ENCODE peak calls at places on chromosomes 16 and 17, in four cellular contexts. One of them, this sample, is unnamed.

GRCh38 chr17:47801906-47802305 is 19.7 kb downstream of the OSBPL7 start:
- DNase-seq in tibial nerve: no peak
- DNase-seq in fibroblast of the aortic adventitia: no peak
- DNase-seq in AG04449: no peak
- DNase-seq in this sample: no peak

GRCh38 chr16:78210305-78210704 is 110.9 kb downstream of the WWOX start:
- DNase-seq in AG04449: no peak
- DNase-seq in fibroblast of the aortic adventitia: peak
- DNase-seq in tibial nerve: no peak
- DNase-seq in this sample: no peak

GRCh38 chr17:58020401-58020800 is 13.4 kb upstream of the SRSF1 start:
- DNase-seq in AG04449: no peak
- DNase-seq in tibial nerve: no peak
- DNase-seq in fibroblast of the aortic adventitia: no peak
- DNase-seq in this sample: no peak

GRCh38 chr17:20281860-20282259 is 185.5 kb downstream of the LGALS9B start:
- DNase-seq in AG04449: no peak
- DNase-seq in fibroblast of the aortic adventitia: no peak
- DNase-seq in tibial nerve: peak
- DNase-seq in this sample: no peak

GRCh38 chr16:9061358-9061813 is 30.1 kb upstream of the HAPSTR1 start:
- DNase-seq in tibial nerve: no peak
- DNase-seq in fibroblast of the aortic adventitia: peak
- DNase-seq in AG04449: no peak
- DNase-seq in this sample: no peak

GRCh38 chr17:4676777-4677176 is 27.2 kb downstream of the PELP1 start:
- DNase-seq in fibroblast of the aortic adventitia: no peak
- DNase-seq in AG04449: no peak
- DNase-seq in tibial nerve: no peak
- DNase-seq in this sample: no peak

GRCh38 chr17:4953461-4953961 is 2.6 kb downstream of the ENO3 start:
- DNase-seq in AG04449: no peak
- DNase-seq in fibroblast of the aortic adventitia: peak
- DNase-seq in tibial nerve: no peak
- DNase-seq in this sample: no peak

GRCh38 chr17:1060991-1061390 is 64.1 kb downstream of the TIMM22 start:
- DNase-seq in fibroblast of the aortic adventitia: peak
- DNase-seq in tibial nerve: no peak
- DNase-seq in AG04449: peak
- DNase-seq in this sample: no peak

GRCh38 chr16:21554795-21555585 is 44.4 kb upstream of the METTL9 start:
- DNase-seq in tibial nerve: peak
- DNase-seq in AG04449: no peak
- DNase-seq in fibroblast of the aortic adventitia: peak
- DNase-seq in this sample: peak

GRCh38 chr16:11681526-11681925 is 13.3 kb downstream of the SNN start:
- DNase-seq in fibroblast of the aortic adventitia: no peak
- DNase-seq in AG04449: no peak
- DNase-seq in tibial nerve: no peak
- DNase-seq in this sample: no peak

GRCh38 chr17:44997733-44998520 is 29.8 kb upstream of the C1QL1 start:
- DNase-seq in AG04449: no peak
- DNase-seq in fibroblast of the aortic adventitia: peak
- DNase-seq in tibial nerve: no peak
- DNase-seq in this sample: no peak

GRCh38 chr17:40519089-40519775 is 17.8 kb upstream of the TNS4 start:
- DNase-seq in tibial nerve: no peak
- DNase-seq in fibroblast of the aortic adventitia: no peak
- DNase-seq in AG04449: no peak
- DNase-seq in this sample: no peak
- TF ChIP-seq CTCF in tibial nerve: no peak
- TF ChIP-seq CTCF in fibroblast of the aortic adventitia: no peak
- TF ChIP-seq CTCF in AG04449: no peak
- TF ChIP-seq CTCF in this sample: no peak

GRCh38 chr17:7897773-7898172 is 9.2 kb downstream of the CHD3 start:
- DNase-seq in tibial nerve: no peak
- DNase-seq in fibroblast of the aortic adventitia: peak
- DNase-seq in AG04449: no peak
- DNase-seq in this sample: no peak
- TF ChIP-seq CTCF in tibial nerve: peak
- TF ChIP-seq CTCF in fibroblast of the aortic adventitia: peak
- TF ChIP-seq CTCF in AG04449: peak
- TF ChIP-seq CTCF in this sample: peak

GRCh38 chr16:62965831-62966230 is 929.6 kb upstream of the CDH8 start:
- DNase-seq in AG04449: no peak
- DNase-seq in fibroblast of the aortic adventitia: no peak
- DNase-seq in tibial nerve: no peak
- DNase-seq in this sample: no peak
- TF ChIP-seq CTCF in AG04449: no peak
- TF ChIP-seq CTCF in fibroblast of the aortic adventitia: no peak
- TF ChIP-seq CTCF in tibial nerve: no peak
- TF ChIP-seq CTCF in this sample: no peak

GRCh38 chr17:7588553-7589203 is 1.2 kb downstream of the SOX15 start:
- DNase-seq in tibial nerve: no peak
- DNase-seq in fibroblast of the aortic adventitia: no peak
- DNase-seq in AG04449: no peak
- DNase-seq in this sample: no peak

GRCh38 chr17:7589204-7589868 is 558 bp downstream of the SOX15 start:
- DNase-seq in fibroblast of the aortic adventitia: peak
- DNase-seq in tibial nerve: peak
- DNase-seq in AG04449: no peak
- DNase-seq in this sample: peak

GRCh38 chr17:7586673-7587419 is 3.0 kb downstream of the SOX15 start:
- DNase-seq in AG04449: no peak
- DNase-seq in fibroblast of the aortic adventitia: no peak
- DNase-seq in tibial nerve: no peak
- DNase-seq in this sample: no peak

GRCh38 chr17:7587831-7588230 is 2.1 kb downstream of the SOX15 start:
- DNase-seq in tibial nerve: no peak
- DNase-seq in fibroblast of the aortic adventitia: no peak
- DNase-seq in AG04449: no peak
- DNase-seq in this sample: no peak

DNA sequence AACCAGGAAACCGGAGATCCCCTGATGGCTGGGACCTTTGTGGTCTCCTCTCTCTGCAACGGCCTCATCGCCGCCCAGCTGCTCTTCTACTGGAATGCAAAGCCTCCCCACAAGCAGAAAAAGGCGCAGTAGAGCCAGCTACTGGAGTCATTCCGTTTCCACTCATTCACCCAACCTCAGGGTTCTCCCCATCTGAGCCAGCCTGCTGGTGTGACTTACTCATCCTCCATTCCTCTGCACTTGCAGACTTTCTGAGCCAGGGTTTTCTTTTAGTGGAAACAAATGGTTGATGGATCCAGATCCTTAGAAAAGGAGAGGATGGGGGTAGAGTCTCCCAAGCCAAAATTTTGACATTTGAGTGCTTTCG is 2.5 kb downstream of the SOX15 start:
- DNase-seq in tibial nerve: no peak
- DNase-seq in AG04449: peak
- DNase-seq in fibroblast of the aortic adventitia: peak
- DNase-seq in this sample: no peak
- TF ChIP-seq CTCF in tibial nerve: no peak
- TF ChIP-seq CTCF in AG04449: peak
- TF ChIP-seq CTCF in fibroblast of the aortic adventitia: peak
- TF ChIP-seq CTCF in this sample: no peak

DNA sequence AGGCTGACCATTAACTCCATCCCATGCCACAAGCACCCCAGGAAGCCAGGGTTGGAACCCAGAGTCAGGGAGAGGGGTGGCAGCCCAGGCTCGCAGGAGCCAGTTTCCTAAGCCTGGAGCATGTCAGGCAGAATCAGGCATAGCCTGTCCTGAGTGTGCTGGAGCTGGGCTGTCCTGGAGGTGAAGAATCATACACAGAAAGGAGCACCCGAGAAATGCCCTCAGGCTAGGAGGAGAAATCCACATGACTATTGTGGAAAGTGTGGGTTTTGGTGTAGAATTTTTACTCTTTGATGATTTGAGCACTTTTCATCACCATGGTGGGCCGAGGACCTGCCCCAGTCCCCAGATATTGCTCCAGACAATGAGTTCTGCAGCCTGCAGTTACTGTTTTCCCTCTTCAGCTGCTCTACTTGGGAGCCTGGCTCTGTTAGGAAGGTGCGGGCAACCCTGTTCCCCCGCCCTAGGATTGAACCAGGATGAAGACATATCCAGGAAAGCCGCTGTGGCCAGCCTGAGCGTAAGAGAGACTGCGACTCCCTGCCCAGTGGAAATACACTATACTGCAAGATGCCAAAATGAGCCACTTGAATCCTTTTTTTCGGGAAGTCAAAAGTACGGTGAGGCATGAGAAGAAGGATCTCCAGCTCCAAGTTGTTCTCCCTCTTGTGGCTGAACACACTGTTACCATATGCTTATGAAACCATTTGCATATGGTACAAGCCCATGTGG is 29.0 kb upstream of the HEATR6 start:
- DNase-seq in tibial nerve: no peak
- DNase-seq in AG04449: no peak
- DNase-seq in fibroblast of the aortic adventitia: peak
- DNase-seq in this sample: no peak
- TF ChIP-seq CTCF in tibial nerve: no peak
- TF ChIP-seq CTCF in AG04449: peak
- TF ChIP-seq CTCF in fibroblast of the aortic adventitia: peak
- TF ChIP-seq CTCF in this sample: no peak

GRCh38 chr17:2400877-2401425 is at the start of gene MNT:
- DNase-seq in AG04449: no peak
- DNase-seq in fibroblast of the aortic adventitia: no peak
- DNase-seq in tibial nerve: peak
- DNase-seq in this sample: peak
- TF ChIP-seq CTCF in AG04449: no peak
- TF ChIP-seq CTCF in fibroblast of the aortic adventitia: peak
- TF ChIP-seq CTCF in tibial nerve: no peak
- TF ChIP-seq CTCF in this sample: no peak

GRCh38 chr16:3183445-3184139 is 4.4 kb upstream of the OR1F1 start:
- DNase-seq in fibroblast of the aortic adventitia: no peak
- DNase-seq in tibial nerve: no peak
- DNase-seq in AG04449: no peak
- DNase-seq in this sample: no peak
- TF ChIP-seq CTCF in fibroblast of the aortic adventitia: no peak
- TF ChIP-seq CTCF in tibial nerve: no peak
- TF ChIP-seq CTCF in AG04449: no peak
- TF ChIP-seq CTCF in this sample: no peak

GRCh38 chr17:81712468-81713003 is 452 bp downstream of the SLC25A10 start:
- DNase-seq in fibroblast of the aortic adventitia: no peak
- DNase-seq in AG04449: no peak
- DNase-seq in tibial nerve: no peak
- DNase-seq in this sample: no peak
- TF ChIP-seq CTCF in fibroblast of the aortic adventitia: no peak
- TF ChIP-seq CTCF in AG04449: peak
- TF ChIP-seq CTCF in tibial nerve: no peak
- TF ChIP-seq CTCF in this sample: no peak